ENCODE peak calls at places on chromosome 9, in five cellular contexts. I is IMR-90, A is fibroblast of pulmonary artery, O is astrocyte, T is psoas muscle. S is an unnamed sample.

GRCh38 chr9:127451681-127452480 is 571 bp downstream of the LRSAM1 start:
- DNase-seq in I (peak), A (peak), O (peak), T (peak), S (peak)

GRCh38 chr9:107929439-107929838 is 439.9 kb upstream of the KLF4 start:
- DNase-seq in I (peak), A (peak), O (no peak), T (peak), S (peak)

GRCh38 chr9:4489919-4490704 is at the start of gene SLC1A1:
- DNase-seq in I (peak), A (peak), O (peak), T (peak), S (peak)

GRCh38 chr9:97737429-97737828 is 40.3 kb upstream of the XPA start:
- DNase-seq in I (no peak), A (no peak), O (no peak), T (no peak), S (peak)

GRCh38 chr9:27528886-27529315 is 713 bp downstream of the MOB3B start:
- DNase-seq in I (no peak), A (peak), O (peak), T (peak), S (peak)

GRCh38 chr9:135971892-135972291 is 10.7 kb upstream of the UBAC1 start:
- DNase-seq in I (no peak), A (no peak), O (no peak), T (no peak), S (peak)

GRCh38 chr9:89433826-89434225 is 64.1 kb downstream of the SEMA4D start:
- DNase-seq in I (peak), A (peak), O (peak), T (no peak), S (no peak)

GRCh38 chr9:7637073-7637472 is 162.5 kb downstream of the DMAC1 start:
- DNase-seq in I (no peak), A (no peak), O (no peak), T (no peak), S (no peak)

GRCh38 chr9:128118971-128119665 is 8.4 kb downstream of the PTGES2 start:
- DNase-seq in I (no peak), A (no peak), O (no peak), T (peak), S (no peak)

GRCh38 chr9:77456829-77457437 is 191.2 kb downstream of the GNA14 start:
- DNase-seq in I (peak), A (peak), O (peak), T (peak), S (peak)

GRCh38 chr9:25427898-25428297 is 250.3 kb downstream of the TUSC1 start:
- DNase-seq in I (no peak), A (no peak), O (no peak), T (no peak), S (no peak)

GRCh38 chr9:28206280-28206679 is 633.0 kb upstream of the C9orf72 start:
- DNase-seq in I (no peak), A (no peak), O (no peak), T (no peak), S (no peak)

GRCh38 chr9:93255994-93256877 is 72.3 kb downstream of the WNK2 start:
- DNase-seq in I (no peak), A (no peak), O (no peak), T (peak), S (no peak)

GRCh38 chr9:97755618-97756267 is 58.6 kb upstream of the XPA start:
- DNase-seq in I (no peak), A (no peak), O (no peak), T (no peak), S (no peak)

GRCh38 chr9:107218834-107219485 is 64.1 kb upstream of the RAD23B start:
- DNase-seq in I (no peak), A (no peak), O (no peak), T (no peak), S (no peak)

GRCh38 chr9:121326130-121326838 is 43.8 kb downstream of the STOM start:
- DNase-seq in I (peak), A (peak), O (peak), T (peak), S (peak)

GRCh38 chr9:114231218-114232090 is 76.1 kb downstream of the COL27A1 start:
- DNase-seq in I (no peak), A (no peak), O (no peak), T (no peak), S (no peak)

GRCh38 chr9:83959061-83959460 is 21.0 kb downstream of the HNRNPK start:
- DNase-seq in I (peak), A (peak), O (peak), T (no peak), S (peak)

GRCh38 chr9:22169243-22169642 is 160.1 kb upstream of the CDKN2B start:
- DNase-seq in I (peak), A (peak), O (no peak), T (no peak), S (peak)

GRCh38 chr9:18424132-18424531 is 49.8 kb upstream of the ADAMTSL1 start:
- DNase-seq in I (peak), A (peak), O (peak), T (no peak), S (peak)

GRCh38 chr9:97802276-97802675 is 50.8 kb upstream of the FOXE1 start:
- DNase-seq in I (peak), A (peak), O (peak), T (no peak), S (peak)

GRCh38 chr9:70438341-70438924 is 24.0 kb upstream of the KLF9 start:
- DNase-seq in I (peak), A (peak), O (peak), T (peak), S (peak)

GRCh38 chr9:34430843-34431437 is 27.4 kb downstream of the FAM219A start:
- DNase-seq in I (peak), A (peak), O (peak), T (peak), S (peak)

GRCh38 chr9:89792189-89793123 is 187.6 kb downstream of the GADD45G start:
- DNase-seq in I (no peak), A (no peak), O (no peak), T (peak), S (no peak)

GRCh38 chr9:27142299-27142930 is 33.4 kb downstream of the TEK start:
- DNase-seq in I (no peak), A (no peak), O (no peak), T (no peak), S (no peak)

GRCh38 chr9:90340421-90340820 is 302.2 kb downstream of the DIRAS2 start:
- DNase-seq in I (peak), A (peak), O (peak), T (no peak), S (peak)

GRCh38 chr9:86985132-86985531 is 37.8 kb upstream of the GAS1 start:
- DNase-seq in I (no peak), A (no peak), O (no peak), T (no peak), S (no peak)

GRCh38 chr9:35918780-35919179 is 9.5 kb downstream of the SPAAR start:
- DNase-seq in I (no peak), A (no peak), O (no peak), T (no peak), S (no peak)

GRCh38 chr9:121582641-121583040 is 68.8 kb upstream of the DAB2IP start:
- DNase-seq in I (no peak), A (no peak), O (no peak), T (no peak), S (no peak)

GRCh38 chr9:92160786-92161185 is 45.6 kb upstream of the SPTLC1 start:
- DNase-seq in I (no peak), A (no peak), O (no peak), T (no peak), S (no peak)

GRCh38 chr9:124570942-124571666 is 63.9 kb upstream of the NR5A1 start:
- DNase-seq in I (no peak), A (no peak), O (no peak), T (no peak), S (no peak)

GRCh38 chr9:124716795-124717194 is 54.3 kb downstream of the NR6A1 start:
- DNase-seq in I (peak), A (no peak), O (peak), T (no peak), S (no peak)

GRCh38 chr9:137303893-137304382 is 1.9 kb upstream of the NRARP start:
- DNase-seq in I (no peak), A (no peak), O (no peak), T (peak), S (no peak)

GRCh38 chr9:104300125-104300524 is 203.9 kb upstream of the OR13F1 start:
- DNase-seq in I (no peak), A (no peak), O (no peak), T (no peak), S (no peak)

GRCh38 chr9:137199411-137200121 is 975 bp downstream of the TPRN start:
- DNase-seq in I (peak), A (peak), O (no peak), T (no peak), S (peak)

GRCh38 chr9:77751341-77752091 is 103.4 kb upstream of the GNA14 start:
- DNase-seq in I (peak), A (peak), O (peak), T (no peak), S (peak)

GRCh38 chr9:70902705-70903131 is 218.7 kb downstream of the TRPM3 start:
- DNase-seq in I (peak), A (peak), O (peak), T (no peak), S (peak)

GRCh38 chr9:133225171-133226011 is 16.3 kb upstream of the OBP2B start:
- DNase-seq in I (no peak), A (no peak), O (no peak), T (no peak), S (no peak)

GRCh38 chr9:126057036-126057435 is 269.6 kb upstream of the MVB12B start:
- DNase-seq in I (no peak), A (no peak), O (no peak), T (no peak), S (no peak)

GRCh38 chr9:134325813-134326753 is at the start of gene RXRA:
- DNase-seq in I (peak), A (peak), O (peak), T (peak), S (peak)
- TF ChIP-seq CTCF in I (peak), A (no peak), O (no peak), T (no peak), S (peak)

GRCh38 chr9:109817146-109817845 is 37.3 kb downstream of the PALM2AKAP2 start:
- DNase-seq in I (peak), A (peak), O (peak), T (no peak), S (peak)
- H3K4me3 ChIP-seq in I (no peak), A (no peak), O (peak), T (no peak), S (no peak)

GRCh38 chr9:131723632-131724031 is 16.2 kb downstream of the RAPGEF1 start:
- DNase-seq in I (no peak), A (no peak), O (no peak), T (no peak), S (no peak)

GRCh38 chr9:131722260-131722659 is 17.6 kb downstream of the RAPGEF1 start:
- DNase-seq in I (no peak), A (no peak), O (no peak), T (no peak), S (no peak)

GRCh38 chr9:131727184-131727785 is 12.6 kb downstream of the RAPGEF1 start:
- DNase-seq in I (peak), A (peak), O (peak), T (peak), S (peak)

GRCh38 chr9:131727795-131728545 is 11.9 kb downstream of the RAPGEF1 start:
- DNase-seq in I (no peak), A (no peak), O (peak), T (no peak), S (no peak)

GRCh38 chr9:131724678-131725077 is 15.2 kb downstream of the RAPGEF1 start:
- DNase-seq in I (no peak), A (no peak), O (no peak), T (no peak), S (no peak)
- TF ChIP-seq CTCF in I (no peak), A (no peak), O (no peak), T (no peak), S (no peak)

GRCh38 chr9:134348404-134349155 is 22.3 kb downstream of the RXRA start:
- DNase-seq in I (no peak), A (no peak), O (no peak), T (no peak), S (no peak)

GRCh38 chr9:134346151-134346550 is 19.9 kb downstream of the RXRA start:
- DNase-seq in I (peak), A (no peak), O (no peak), T (peak), S (no peak)

GRCh38 chr9:134345737-134346136 is 19.5 kb downstream of the RXRA start:
- DNase-seq in I (no peak), A (no peak), O (no peak), T (no peak), S (no peak)

GRCh38 chr9:134347996-134348395 is 21.7 kb downstream of the RXRA start:
- DNase-seq in I (no peak), A (no peak), O (no peak), T (no peak), S (no peak)

DNA sequence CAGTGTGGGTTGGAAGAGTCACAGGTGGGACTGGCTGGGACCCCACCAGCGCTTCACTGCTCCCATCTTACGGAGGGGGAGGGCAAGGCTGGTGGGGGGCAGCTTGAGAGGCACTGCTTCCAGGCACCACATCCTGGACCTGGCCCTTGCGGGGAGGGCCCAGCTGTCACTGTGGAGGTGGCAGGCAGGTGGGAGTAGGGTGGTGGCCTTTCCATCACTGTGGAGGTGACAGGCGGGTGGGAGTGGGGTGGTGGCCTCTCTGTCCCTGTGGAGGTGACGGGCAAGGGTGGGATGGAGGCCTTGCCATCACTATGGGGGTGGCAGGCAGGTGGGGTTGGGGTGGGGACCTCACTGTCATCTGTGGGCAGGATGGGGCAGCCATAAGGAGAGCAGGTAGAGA is 20.6 kb downstream of the RXRA start:
- DNase-seq in I (no peak), A (no peak), O (no peak), T (no peak), S (no peak)
- H3K4me3 ChIP-seq in I (no peak), A (no peak), O (no peak), T (no peak), S (no peak)

GRCh38 chr9:129610473-129611301 is 10.2 kb downstream of the C9orf50 start:
- DNase-seq in I (peak), A (peak), O (peak), T (peak), S (peak)
- TF ChIP-seq CTCF in I (peak), A (peak), O (peak), T (peak), S (peak)

GRCh38 chr9:75893096-75893495 is 2.6 kb downstream of the PCSK5 start:
- DNase-seq in I (no peak), A (no peak), O (no peak), T (no peak), S (peak)
- H3K4me3 ChIP-seq in I (no peak), A (no peak), O (peak), T (peak), S (no peak)

GRCh38 chr9:20280330-20280729 is 342.0 kb downstream of the MLLT3 start:
- DNase-seq in I (no peak), A (no peak), O (no peak), T (no peak), S (no peak)
- TF ChIP-seq CTCF in I (no peak), A (no peak), O (no peak), T (no peak), S (no peak)

GRCh38 chr9:94997727-94998126 is 271.2 kb downstream of the AOPEP start:
- DNase-seq in I (no peak), A (no peak), O (no peak), T (no peak), S (no peak)

GRCh38 chr9:95003694-95004451 is 277.4 kb downstream of the AOPEP start:
- DNase-seq in I (peak), A (peak), O (peak), T (peak), S (peak)

GRCh38 chr9:94999832-95000231 is 273.3 kb downstream of the AOPEP start:
- DNase-seq in I (no peak), A (no peak), O (no peak), T (no peak), S (no peak)

GRCh38 chr9:95001720-95002119 is 275.2 kb downstream of the AOPEP start:
- DNase-seq in I (no peak), A (no peak), O (no peak), T (no peak), S (no peak)

DNA sequence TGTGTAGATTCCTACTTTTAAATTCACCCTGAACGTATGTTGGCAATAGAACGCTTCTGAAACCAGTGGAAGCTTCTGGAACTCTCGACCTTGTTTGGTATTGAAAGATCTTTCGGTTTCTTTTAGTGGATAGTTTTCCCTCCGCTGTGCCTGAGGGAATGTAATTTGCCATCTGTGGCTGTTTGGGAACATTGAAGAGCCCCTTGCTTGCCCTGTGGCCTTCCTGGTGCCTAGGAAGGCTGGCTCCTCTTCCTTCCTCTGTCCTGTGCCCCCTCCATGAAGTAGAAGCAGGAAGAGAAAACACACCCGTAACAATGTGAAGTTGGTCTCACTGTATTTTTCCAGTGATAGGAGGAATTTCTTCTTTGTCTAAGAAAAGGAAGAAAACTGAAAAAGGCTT is 274.3 kb downstream of the AOPEP start:
- DNase-seq in I (no peak), A (no peak), O (no peak), T (no peak), S (no peak)
- H3K4me3 ChIP-seq in I (no peak), A (no peak), O (no peak), T (peak), S (no peak)